ENCODE peak calls at places on chromosomes 4 and X, in ten cellular contexts. W is left ventricle myocardium inferior; K is heart right ventricle; B is prostate gland; Y is OCI-LY7; O is endothelial cell of umbilical vein; D is heart left ventricle; L is CD8-positive, alpha-beta T cell; S is transverse colon; I is suprapubic skin. A is an unnamed sample. For H3K4me1, the result is how much of the 10 kb centered on the place peaks cover.

GRCh38 chr4:128483041-128483440 is 195.4 kb upstream of the PGRMC2 start:
- DNase-seq in L (no peak), B (no peak), Y (no peak), O (no peak), I (no peak), W (no peak), K (no peak), S (no peak), D (no peak), A (no peak)

GRCh38 chr4:47451657-47452056 is 11.8 kb downstream of the COMMD8 start:
- DNase-seq in S (no peak), Y (no peak), I (no peak), O (no peak), B (no peak), W (no peak), K (no peak), L (no peak), D (no peak), A (no peak)

GRCh38 chrX:2609431-2610238 is 81.5 kb upstream of the CD99 start:
- DNase-seq in S (no peak), Y (peak), L (no peak), O (peak), K (no peak), D (no peak), I (no peak), W (no peak), B (no peak), A (no peak)

GRCh38 chr4:87354168-87355102 is 31.8 kb upstream of the HSD17B13 start:
- DNase-seq in O (no peak), K (no peak), Y (no peak), B (no peak), S (no peak), L (no peak), I (no peak), W (no peak), D (no peak), A (no peak)

GRCh38 chr4:186587416-186588018 is 32.1 kb upstream of the MTNR1A start:
- DNase-seq in I (peak), B (peak), Y (peak), O (peak), D (peak), S (peak), L (peak), W (peak), K (peak), A (peak)

GRCh38 chr4:36260714-36261113 is 16.4 kb upstream of the ARAP2 start:
- DNase-seq in W (no peak), I (no peak), K (no peak), O (no peak), L (no peak), S (no peak), Y (no peak), D (no peak), B (no peak), A (no peak)

GRCh38 chr4:53481586-53481985 is 104.1 kb downstream of the FIP1L1 start:
- DNase-seq in S (no peak), O (no peak), Y (no peak), D (no peak), L (no peak), B (no peak), W (no peak), K (no peak), I (no peak), A (no peak)

GRCh38 chrX:125205084-125205917 is 114.4 kb upstream of the TEX13C start:
- DNase-seq in D (peak), S (peak), L (no peak), Y (no peak), K (peak), W (peak), B (peak), O (no peak), I (peak), A (peak)

GRCh38 chr4:163542275-163542674 is 47.8 kb downstream of the TMA16 start:
- DNase-seq in D (no peak), B (no peak), L (no peak), Y (no peak), S (no peak), I (no peak), O (no peak), W (no peak), K (no peak), A (no peak)

GRCh38 chrX:37846141-37846540 is 1.2 kb downstream of the DYNLT3 start:
- DNase-seq in D (no peak), K (no peak), O (peak), I (no peak), L (no peak), Y (no peak), B (no peak), S (no peak), W (no peak), A (no peak)

GRCh38 chr4:150068300-150068699 is 9.9 kb upstream of the DCLK2 start:
- DNase-seq in S (no peak), Y (no peak), I (no peak), D (no peak), O (no peak), W (no peak), K (no peak), L (no peak), B (no peak), A (no peak)

GRCh38 chr4:16693040-16693506 is 205.4 kb downstream of the LDB2 start:
- DNase-seq in B (no peak), K (no peak), I (no peak), S (peak), D (no peak), L (no peak), Y (no peak), O (no peak), W (no peak), A (no peak)

GRCh38 chr4:15562623-15563022 is 92.5 kb downstream of the FBXL5 start:
- DNase-seq in O (no peak), L (no peak), S (no peak), Y (no peak), D (no peak), I (no peak), B (no peak), W (no peak), K (no peak), A (no peak)
- H3K4me1 ChIP-seq in O (under half), L (under half), S (under half), Y (under half), D (under half), I (under half), B (under half), W (under half), K (under half), A (under half)

DNA sequence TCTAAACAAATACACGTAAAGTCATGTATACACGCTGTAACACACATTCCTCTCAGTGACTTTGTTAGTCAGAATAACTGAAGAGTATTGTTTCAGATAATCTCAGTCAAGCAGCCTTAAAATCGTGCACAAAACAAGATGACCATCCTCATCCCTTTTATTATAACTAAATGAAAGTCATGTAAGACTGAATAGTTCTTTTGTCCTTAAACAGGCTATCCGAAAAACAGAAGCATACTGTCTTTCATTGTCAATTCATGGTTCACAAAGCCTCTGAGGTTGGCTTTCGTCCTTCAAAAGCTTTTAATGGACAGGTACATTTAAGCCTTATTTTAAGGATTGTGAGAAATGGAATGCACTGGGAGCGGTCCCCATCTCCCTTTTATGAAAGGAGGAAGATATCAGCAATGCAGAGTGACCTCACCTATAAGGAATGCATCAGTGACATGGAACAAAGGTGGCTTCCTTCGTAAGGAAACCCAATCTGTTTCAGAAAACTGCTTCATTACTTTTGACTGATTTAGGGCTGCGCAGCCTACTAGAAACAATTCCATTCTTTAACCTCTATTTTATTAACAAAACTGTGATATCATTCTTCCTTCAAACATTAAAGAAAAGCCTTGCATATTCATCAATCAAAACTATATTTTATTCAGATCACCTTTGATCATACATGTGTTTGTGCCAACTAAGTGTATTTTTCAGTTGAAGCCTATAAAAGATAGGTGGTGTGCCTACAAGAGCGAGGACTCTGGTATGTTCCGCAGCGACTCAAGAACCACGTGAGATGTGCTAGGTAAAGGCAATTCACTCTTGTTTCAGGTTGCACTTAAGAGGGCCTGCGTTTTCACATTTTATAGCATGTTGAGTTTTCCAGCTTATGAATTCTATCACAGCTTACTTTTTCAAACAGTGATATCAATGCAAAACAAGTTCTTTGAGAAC is 19.2 kb downstream of the SH3RF1 start:
- DNase-seq in D (no peak), K (no peak), S (peak), L (no peak), W (no peak), I (no peak), Y (no peak), B (no peak), O (peak), A (no peak)
- H3K27ac ChIP-seq in D (no peak), K (no peak), S (peak), L (no peak), W (no peak), I (no peak), Y (no peak), B (peak), O (peak), A (no peak)

GRCh38 chrX:10729000-10729399 is 108.6 kb upstream of the MID1 start:
- DNase-seq in I (no peak), D (no peak), B (no peak), K (no peak), W (no peak), L (no peak), S (no peak), Y (no peak), O (no peak), A (no peak)
- H3K4me1 ChIP-seq in I (under half), D (under half), B (under half), K (under half), W (under half), L (under half), S (under half), Y (under half), O (under half), A (under half)

DNA sequence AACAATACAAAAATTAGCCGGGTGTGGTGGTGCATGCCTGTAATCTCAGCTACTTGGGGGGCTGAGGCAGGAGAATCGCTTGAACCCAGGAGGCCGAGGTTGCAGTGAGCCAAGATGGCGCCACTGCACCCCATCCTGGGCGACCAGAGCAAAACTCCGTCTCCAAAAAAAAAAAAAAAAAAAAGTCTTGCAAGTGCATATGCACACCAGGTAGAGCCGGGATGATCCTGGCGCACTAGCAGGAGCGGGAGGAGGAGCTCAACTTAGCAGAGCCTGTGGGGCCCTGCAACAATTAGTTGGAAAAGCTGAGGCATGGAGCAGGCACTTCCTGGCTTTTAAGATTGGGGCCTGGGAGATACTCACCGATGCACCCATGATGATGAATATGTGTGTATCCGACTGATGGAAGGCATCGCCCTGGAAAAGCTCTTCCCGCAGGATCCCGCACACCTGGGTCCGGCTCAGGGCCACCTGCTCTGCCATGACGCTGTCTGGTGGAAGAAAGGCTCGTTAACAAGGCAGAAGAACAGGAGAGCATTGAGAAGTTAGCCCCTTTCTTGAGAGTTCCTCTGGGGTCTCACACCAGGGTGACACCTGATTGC is 872 bp downstream of the G6PD start:
- DNase-seq in D (no peak), W (no peak), L (no peak), B (no peak), Y (no peak), I (no peak), S (no peak), O (no peak), K (no peak), A (no peak)
- H3K27ac ChIP-seq in D (no peak), W (no peak), L (no peak), B (no peak), Y (no peak), I (no peak), S (no peak), O (no peak), K (no peak), A (no peak)

DNA sequence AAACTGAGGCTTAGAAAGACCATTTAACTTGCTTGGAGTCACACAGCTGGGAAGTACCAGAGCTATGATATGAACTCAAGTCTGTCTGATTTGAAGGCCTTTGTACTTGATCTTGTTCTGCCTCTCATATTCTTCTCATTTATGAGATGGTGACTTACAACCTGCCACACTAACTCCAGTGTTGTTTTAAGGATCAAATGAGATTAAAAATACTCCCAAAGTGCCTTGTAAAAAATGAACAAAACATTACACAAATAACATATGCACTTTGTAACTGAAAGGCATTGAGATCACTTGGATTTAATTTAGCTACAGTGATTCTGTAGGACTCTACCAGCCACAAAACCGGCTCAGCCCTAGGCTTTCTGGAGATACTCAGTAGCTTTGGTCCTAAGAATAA is 15.6 kb upstream of the MAP7D3 start:
- DNase-seq in W (no peak), K (no peak), B (no peak), S (no peak), O (no peak), D (no peak), Y (no peak), L (no peak), I (no peak), A (no peak)
- H3K4me1 ChIP-seq in W (under half), K (under half), B (under half), S (under half), O (under half), D (under half), Y (under half), L (under half), I (under half), A (under half)

A was measured in psoas muscle.